ENCODE peak calls at places on chromosomes 5 and 9, in five cellular contexts. A is neuronal stem cell, T is mesendoderm, K is H9, R is H1. X is an unnamed sample.

GRCh38 chr9:97297889-97298288 is 9.6 kb upstream of the CCDC180 start:
- DNase-seq in R (no peak), K (no peak), T (no peak), A (no peak), X (no peak)

GRCh38 chr5:130385619-130386018 is 481.4 kb downstream of the CHSY3 start:
- DNase-seq in K (no peak), R (no peak), T (peak), A (no peak), X (no peak)

GRCh38 chr5:159419567-159419966 is 89.3 kb upstream of the IL12B start:
- DNase-seq in T (no peak), K (peak), R (no peak), A (no peak), X (no peak)

GRCh38 chr9:29475471-29475870 is 1902.2 kb upstream of the C9orf72 start:
- DNase-seq in R (no peak), K (no peak), A (no peak), T (no peak), X (no peak)

GRCh38 chr5:73448451-73449136 is at the start of gene FOXD1:
- DNase-seq in T (peak), K (peak), R (peak), A (no peak), X (peak)

GRCh38 chr5:142716963-142717362 is 31.1 kb upstream of the FGF1 start:
- DNase-seq in R (no peak), T (peak), K (peak), A (no peak), X (peak)

GRCh38 chr5:126628102-126628501 is 27.4 kb downstream of the PHAX start:
- DNase-seq in K (no peak), T (peak), A (no peak), R (no peak), X (no peak)

GRCh38 chr5:65727491-65728156 is 5.6 kb downstream of the NLN start:
- DNase-seq in R (no peak), T (no peak), K (no peak), A (no peak), X (no peak)

GRCh38 chr5:122267195-122267594 is 44.8 kb upstream of the SNCAIP start:
- DNase-seq in R (no peak), A (no peak), T (peak), K (no peak), X (no peak)

GRCh38 chr9:13705913-13706312 is 426.4 kb upstream of the MPDZ start:
- DNase-seq in K (no peak), A (no peak), R (no peak), T (peak), X (peak)

GRCh38 chr5:36897616-36898015 is 21.0 kb downstream of the NIPBL start:
- DNase-seq in K (no peak), A (no peak), R (no peak), T (no peak), X (peak)

GRCh38 chr5:107670927-107671741 is at the start of gene EFNA5:
- DNase-seq in R (peak), T (peak), K (peak), A (no peak), X (peak)

GRCh38 chr9:92740015-92740408 is 24.6 kb downstream of the BICD2 start:
- DNase-seq in R (no peak), K (no peak), T (no peak), A (no peak), X (peak)

GRCh38 chr9:92740969-92741368 is 23.7 kb downstream of the BICD2 start:
- DNase-seq in K (no peak), R (no peak), A (no peak), T (no peak), X (no peak)

GRCh38 chr9:92740446-92740961 is 24.1 kb downstream of the BICD2 start:
- DNase-seq in A (no peak), K (no peak), T (no peak), R (no peak), X (no peak)

GRCh38 chr9:92738661-92739081 is 26.0 kb downstream of the BICD2 start:
- DNase-seq in A (no peak), K (no peak), R (no peak), T (peak), X (no peak)

DNA sequence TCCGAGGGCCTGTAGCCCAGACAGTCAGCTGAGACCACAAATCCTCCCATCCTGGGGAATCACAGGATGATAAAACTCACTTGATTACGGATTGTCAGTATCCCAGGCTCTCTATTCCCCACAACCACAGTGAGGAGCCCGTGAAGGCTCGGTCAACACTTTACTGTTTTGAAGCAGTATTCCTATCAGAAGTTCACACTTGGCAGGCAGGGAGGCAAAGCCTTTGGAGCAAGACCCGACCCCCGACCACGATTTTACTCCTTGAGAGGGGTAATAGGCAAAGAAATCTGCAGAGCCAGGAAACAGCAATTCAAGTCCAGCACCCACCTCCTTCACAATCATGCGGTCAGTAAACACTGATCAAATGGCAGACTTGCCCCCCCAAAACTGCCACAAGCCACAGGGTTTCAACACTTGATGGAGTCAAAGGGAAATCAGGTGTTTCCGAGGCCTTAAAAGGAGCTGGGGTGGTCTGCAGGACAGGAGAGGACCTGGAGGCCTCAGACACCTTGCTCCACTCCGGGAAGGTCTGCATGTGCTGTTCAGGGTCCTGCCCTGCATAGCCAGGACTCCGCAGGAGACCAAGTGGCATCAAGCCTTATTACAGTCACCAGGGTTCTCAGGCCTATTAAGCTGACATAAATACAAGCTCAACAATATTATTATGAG is 25.2 kb downstream of the BICD2 start:
- DNase-seq in T (no peak), A (no peak), K (no peak), R (no peak), X (no peak)
- H3K23ac ChIP-seq in T (no peak), A (no peak), K (no peak), R (no peak), X (no peak)

GRCh38 chr9:31848505-31849285 is 535.7 kb upstream of the ACO1 start:
- DNase-seq in A (no peak), T (no peak), R (no peak), K (no peak), X (no peak)

DNA sequence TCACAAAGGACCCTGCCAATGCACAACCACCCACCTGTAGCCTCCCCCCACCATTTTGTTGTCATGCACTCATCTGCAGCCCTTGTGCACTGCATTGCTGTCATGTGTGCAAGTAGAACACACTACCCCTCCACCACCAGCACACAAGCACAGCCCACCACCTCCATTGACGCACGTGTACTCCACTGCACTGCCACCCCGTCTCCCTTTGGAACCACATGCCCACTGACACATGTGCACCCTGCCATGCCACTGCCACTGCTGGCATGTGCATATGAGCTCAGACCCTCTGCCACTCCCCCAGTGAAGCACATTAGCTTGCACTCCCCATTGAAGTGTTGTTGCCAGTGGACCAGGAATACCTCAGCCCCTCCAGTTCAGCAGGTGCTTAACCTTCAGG is 530.3 kb upstream of the ACO1 start:
- DNase-seq in K (no peak), T (no peak), R (no peak), A (no peak), X (no peak)
- H3K23ac ChIP-seq in K (no peak), T (no peak), R (no peak), A (peak), X (no peak)

GRCh38 chr9:6132650-6133049 is 83.0 kb upstream of the IL33 start:
- DNase-seq in A (no peak), T (no peak), K (no peak), R (no peak), X (no peak)
- H3K23ac ChIP-seq in A (no peak), T (no peak), K (no peak), R (no peak), X (no peak)

DNA sequence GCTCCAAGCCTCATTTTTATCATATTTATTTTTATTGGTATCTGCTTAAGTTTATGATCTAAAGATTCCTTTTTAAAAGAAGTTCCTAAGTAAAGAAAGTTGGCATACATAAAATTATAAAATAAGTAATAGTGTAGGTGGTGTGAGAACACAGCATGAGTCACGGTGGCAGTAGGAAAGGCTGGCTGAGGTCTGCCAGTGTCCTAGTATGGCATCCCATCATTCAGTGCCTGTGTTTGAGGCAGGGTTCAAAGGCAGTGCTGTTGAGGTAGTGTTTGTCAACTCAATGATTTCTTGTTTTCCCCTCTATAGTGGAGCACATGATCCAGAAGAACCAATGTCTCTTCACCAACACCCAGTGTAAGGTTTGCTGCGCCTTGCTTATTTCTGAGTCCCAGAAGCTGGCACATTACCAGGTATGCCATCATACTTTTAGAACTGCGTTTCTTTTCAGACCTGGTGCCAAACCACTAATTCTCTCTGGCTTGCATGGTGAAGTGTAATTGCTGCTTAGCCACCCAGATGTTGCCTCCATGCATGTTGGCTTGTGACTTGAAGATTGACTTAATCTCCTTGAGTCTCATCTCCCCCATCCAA is 18.4 kb downstream of the ZNF346 start:
- DNase-seq in R (no peak), T (no peak), A (no peak), K (no peak), X (peak)
- H3K23ac ChIP-seq in R (no peak), T (no peak), A (no peak), K (no peak), X (no peak)

GRCh38 chr5:178330791-178331404 is 98.3 kb upstream of the PHYKPL start:
- DNase-seq in A (no peak), T (peak), R (peak), K (no peak), X (no peak)

GRCh38 chr5:178334856-178335255 is 102.3 kb upstream of the PHYKPL start:
- DNase-seq in T (no peak), R (no peak), K (no peak), A (no peak), X (no peak)

GRCh38 chr5:178331491-178331981 is 98.9 kb upstream of the PHYKPL start:
- DNase-seq in A (no peak), T (no peak), R (no peak), K (no peak), X (no peak)

GRCh38 chr5:178333821-178334481 is 101.3 kb upstream of the PHYKPL start:
- DNase-seq in R (no peak), A (no peak), K (no peak), T (no peak), X (no peak)

DNA sequence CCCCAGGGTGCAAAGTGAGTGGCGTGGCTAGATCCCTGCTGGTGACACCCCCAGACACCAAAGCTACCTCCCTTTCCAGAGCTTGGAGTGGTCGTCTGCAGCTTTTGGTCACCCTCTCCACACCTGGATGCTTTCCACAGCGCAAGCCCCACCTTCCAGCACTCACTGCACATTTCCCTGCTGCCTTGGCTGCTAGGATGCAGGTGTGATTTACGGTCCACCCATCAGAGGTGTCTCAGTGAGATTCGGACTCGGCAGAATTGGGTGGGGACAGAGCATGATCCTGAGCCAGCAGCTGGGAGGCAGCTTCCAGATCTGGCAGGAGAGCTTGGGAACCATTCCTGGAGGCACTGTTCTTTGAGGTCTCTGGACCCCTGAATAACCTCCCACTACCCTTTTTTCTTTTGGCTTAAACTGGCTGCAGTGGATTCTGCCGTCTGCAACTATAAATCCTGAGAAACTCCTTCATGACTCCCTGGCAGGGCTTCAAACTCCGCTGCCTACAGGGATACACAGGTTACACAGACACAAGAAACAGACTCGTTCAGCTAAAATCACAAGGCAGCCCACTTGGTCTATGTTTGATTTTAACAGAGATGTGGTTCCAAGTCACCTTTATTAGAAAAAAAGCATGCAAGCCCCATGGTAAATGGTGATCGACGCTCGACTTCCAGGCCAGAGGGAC is 99.6 kb upstream of the PHYKPL start:
- DNase-seq in A (no peak), K (no peak), T (no peak), R (no peak), X (no peak)
- H3K23ac ChIP-seq in A (peak), K (no peak), T (no peak), R (no peak), X (no peak)

X was measured in IMR-90.